ENCODE peak calls at places on chromosomes 16 and 17, in nine cellular contexts. B is stimulated activated CD4-positive, alpha-beta T cell treated with anti-CD3 and anti-CD28 coated beads, TNF-alpha, amount 100 ng/mL, for 48 hours; T is iPS-NIHi11; A is myocyte; J is EL; S is osteoblast; K is heart right ventricle; W is foreskin fibroblast; C is NCI-H2081. M is an unnamed sample.

GRCh38 chr17:74992223-74992622 is 4.8 kb downstream of the CDR2L start:
- DNase-seq in B (no peak), T (no peak), A (no peak), J (no peak), S (peak), K (no peak), W (no peak), C (no peak), M (no peak)

GRCh38 chr17:32486091-32486700 is 597 bp upstream of the CDK5R1 start:
- DNase-seq in B (peak), T (peak), A (peak), J (peak), S (peak), K (peak), W (peak), C (peak), M (peak)

GRCh38 chr17:5817475-5818395 is 233.4 kb upstream of the NLRP1 start:
- DNase-seq in B (no peak), T (no peak), A (no peak), J (no peak), S (no peak), K (no peak), W (no peak), C (no peak), M (no peak)

GRCh38 chr16:20023190-20023589 is 50.5 kb downstream of the GPR139 start:
- DNase-seq in B (no peak), T (peak), A (peak), J (no peak), S (no peak), K (no peak), W (peak), C (no peak), M (no peak)

GRCh38 chr17:79625706-79626105 is 14.9 kb upstream of the RBFOX3 start:
- DNase-seq in B (no peak), T (no peak), A (no peak), J (no peak), S (peak), K (no peak), W (no peak), C (no peak), M (no peak)

GRCh38 chr17:46046957-46047356 is 47.9 kb downstream of the STH start:
- DNase-seq in B (no peak), T (no peak), A (no peak), J (no peak), S (no peak), K (no peak), W (no peak), C (no peak), M (no peak)

GRCh38 chr16:46885960-46886763 is 2.0 kb downstream of the GPT2 start:
- DNase-seq in B (no peak), T (no peak), A (no peak), J (no peak), S (no peak), K (no peak), W (no peak), C (no peak), M (no peak)

GRCh38 chr16:67015317-67015731 is 13.6 kb upstream of the CBFB start:
- DNase-seq in B (no peak), T (no peak), A (no peak), J (no peak), S (no peak), K (no peak), W (no peak), C (no peak), M (no peak)

GRCh38 chr16:86343733-86344585 is 166.4 kb upstream of the FOXF1 start:
- DNase-seq in B (no peak), T (no peak), A (no peak), J (no peak), S (no peak), K (no peak), W (no peak), C (no peak), M (no peak)

GRCh38 chr17:64007838-64008282 is 9.7 kb downstream of the PRR29 start:
- DNase-seq in B (no peak), T (no peak), A (no peak), J (no peak), S (peak), K (no peak), W (no peak), C (no peak), M (no peak)

GRCh38 chr16:89651584-89651983 is 5.9 kb downstream of the CHMP1A start:
- DNase-seq in B (no peak), T (no peak), A (no peak), J (no peak), S (no peak), K (no peak), W (no peak), C (no peak), M (no peak)

GRCh38 chr17:58250344-58251011 is 12.1 kb downstream of the LPO start:
- DNase-seq in B (no peak), T (no peak), A (no peak), J (no peak), S (no peak), K (no peak), W (no peak), C (no peak), M (no peak)

GRCh38 chr17:3916013-3916696 is at the start of gene P2RX1:
- DNase-seq in B (peak), T (no peak), A (no peak), J (no peak), S (peak), K (no peak), W (no peak), C (no peak), M (no peak)

GRCh38 chr16:89581045-89581695 is 5.6 kb downstream of the CPNE7 start:
- DNase-seq in B (no peak), T (peak), A (peak), J (peak), S (peak), K (no peak), W (peak), C (no peak), M (no peak)

GRCh38 chr16:2458887-2459646 is 842 bp upstream of the TEDC2 start:
- DNase-seq in B (no peak), T (no peak), A (no peak), J (no peak), S (peak), K (no peak), W (no peak), C (no peak), M (no peak)

GRCh38 chr17:12522743-12523181 is 142.9 kb upstream of the MYOCD start:
- DNase-seq in B (no peak), T (peak), A (peak), J (peak), S (peak), K (no peak), W (peak), C (no peak), M (no peak)

GRCh38 chr16:66069576-66069975 is 296.9 kb upstream of the CDH5 start:
- DNase-seq in B (no peak), T (no peak), A (peak), J (no peak), S (no peak), K (no peak), W (no peak), C (no peak), M (no peak)

GRCh38 chr17:50892101-50892776 is 26.1 kb upstream of the TOB1 start:
- DNase-seq in B (no peak), T (no peak), A (no peak), J (no peak), S (no peak), K (no peak), W (no peak), C (no peak), M (peak)

GRCh38 chr16:1772908-1773702 is at the start of gene MRPS34:
- DNase-seq in B (peak), T (peak), A (peak), J (peak), S (peak), K (peak), W (peak), C (peak), M (peak)

GRCh38 chr17:75340636-75341035 is 51.4 kb upstream of the SLC25A19 start:
- DNase-seq in B (no peak), T (no peak), A (no peak), J (no peak), S (no peak), K (no peak), W (no peak), C (no peak), M (no peak)

GRCh38 chr16:85316321-85316919 is 204.1 kb upstream of the CIBAR2 start:
- DNase-seq in B (peak), T (peak), A (no peak), J (peak), S (peak), K (peak), W (no peak), C (peak), M (no peak)

GRCh38 chr16:68426355-68426652 is 22.0 kb downstream of the SMPD3 start:
- DNase-seq in B (no peak), T (no peak), A (no peak), J (peak), S (no peak), K (no peak), W (peak), C (no peak), M (no peak)

GRCh38 chr16:81642107-81642436 is 137.0 kb upstream of the PLCG2 start:
- DNase-seq in B (no peak), T (no peak), A (no peak), J (no peak), S (no peak), K (no peak), W (no peak), C (no peak), M (no peak)

GRCh38 chr17:4715071-4715749 is 4.8 kb downstream of the ARRB2 start:
- DNase-seq in B (no peak), T (no peak), A (no peak), J (no peak), S (no peak), K (no peak), W (no peak), C (no peak), M (no peak)

GRCh38 chr17:7572588-7573323 is 6.7 kb upstream of the CD68 start:
- DNase-seq in B (no peak), T (peak), A (peak), J (peak), S (peak), K (peak), W (peak), C (peak), M (peak)

GRCh38 chr17:64718058-64718457 is 56.0 kb upstream of the SMURF2 start:
- DNase-seq in B (no peak), T (no peak), A (peak), J (no peak), S (no peak), K (no peak), W (no peak), C (no peak), M (no peak)

GRCh38 chr17:80944326-80944725 is 47.3 kb upstream of the CHMP6 start:
- DNase-seq in B (no peak), T (no peak), A (no peak), J (no peak), S (peak), K (no peak), W (no peak), C (no peak), M (no peak)

GRCh38 chr16:51542856-51543510 is 391.9 kb upstream of the SALL1 start:
- DNase-seq in B (no peak), T (no peak), A (no peak), J (no peak), S (no peak), K (no peak), W (no peak), C (no peak), M (no peak)